ENCODE peak calls at places on chromosomes 16 and 17, in seven cellular contexts. One of them, this sample, is unnamed.

GRCh38 chr16:68644303-68644702 is 807 bp upstream of the CDH3 start:
- DNase-seq in IMR-90: no peak
- DNase-seq in lower leg skin: no peak
- DNase-seq in cardiac muscle cell: peak
- DNase-seq in astrocyte: no peak
- DNase-seq in ovary: peak
- DNase-seq in tibial artery: no peak
- DNase-seq in this sample: no peak

GRCh38 chr16:20853981-20854620 is 46.1 kb downstream of the DCUN1D3 start:
- DNase-seq in lower leg skin: no peak
- DNase-seq in tibial artery: no peak
- DNase-seq in cardiac muscle cell: no peak
- DNase-seq in ovary: no peak
- DNase-seq in astrocyte: no peak
- DNase-seq in IMR-90: no peak
- DNase-seq in this sample: no peak

GRCh38 chr17:1590031-1590746 is 27.6 kb upstream of the PITPNA start:
- DNase-seq in ovary: peak
- DNase-seq in tibial artery: peak
- DNase-seq in astrocyte: peak
- DNase-seq in cardiac muscle cell: peak
- DNase-seq in IMR-90: peak
- DNase-seq in lower leg skin: peak
- DNase-seq in this sample: no peak

GRCh38 chr16:67868290-67868689 is 4.6 kb upstream of the EDC4 start:
- DNase-seq in ovary: no peak
- DNase-seq in lower leg skin: no peak
- DNase-seq in IMR-90: no peak
- DNase-seq in cardiac muscle cell: no peak
- DNase-seq in astrocyte: no peak
- DNase-seq in tibial artery: no peak
- DNase-seq in this sample: no peak

GRCh38 chr17:67617304-67617899 is 100.3 kb upstream of the NOL11 start:
- DNase-seq in cardiac muscle cell: no peak
- DNase-seq in lower leg skin: no peak
- DNase-seq in astrocyte: no peak
- DNase-seq in ovary: no peak
- DNase-seq in tibial artery: no peak
- DNase-seq in IMR-90: no peak
- DNase-seq in this sample: no peak

GRCh38 chr17:49365667-49366066 is 3.6 kb upstream of the ZNF652 start:
- DNase-seq in astrocyte: no peak
- DNase-seq in lower leg skin: no peak
- DNase-seq in cardiac muscle cell: peak
- DNase-seq in ovary: no peak
- DNase-seq in IMR-90: no peak
- DNase-seq in tibial artery: no peak
- DNase-seq in this sample: no peak

GRCh38 chr16:1541293-1542165 is 8.1 kb downstream of the TMEM204 start:
- DNase-seq in ovary: no peak
- DNase-seq in lower leg skin: no peak
- DNase-seq in cardiac muscle cell: no peak
- DNase-seq in IMR-90: no peak
- DNase-seq in tibial artery: no peak
- DNase-seq in astrocyte: no peak
- DNase-seq in this sample: no peak

GRCh38 chr17:55171634-55172328 is 93.0 kb upstream of the HLF start:
- DNase-seq in ovary: no peak
- DNase-seq in tibial artery: no peak
- DNase-seq in cardiac muscle cell: no peak
- DNase-seq in IMR-90: no peak
- DNase-seq in astrocyte: no peak
- DNase-seq in lower leg skin: no peak
- DNase-seq in this sample: no peak

GRCh38 chr16:90031931-90032663 is 12.8 kb upstream of the DBNDD1 start:
- DNase-seq in ovary: no peak
- DNase-seq in IMR-90: peak
- DNase-seq in astrocyte: peak
- DNase-seq in tibial artery: no peak
- DNase-seq in cardiac muscle cell: no peak
- DNase-seq in lower leg skin: no peak
- DNase-seq in this sample: no peak

GRCh38 chr16:67936124-67936875 is at the start of gene PSMB10:
- DNase-seq in IMR-90: peak
- DNase-seq in lower leg skin: peak
- DNase-seq in tibial artery: peak
- DNase-seq in astrocyte: peak
- DNase-seq in ovary: peak
- DNase-seq in cardiac muscle cell: peak
- DNase-seq in this sample: no peak

GRCh38 chr17:62627904-62628603 is 584 bp downstream of the MRC2 start:
- DNase-seq in lower leg skin: no peak
- DNase-seq in astrocyte: peak
- DNase-seq in IMR-90: peak
- DNase-seq in tibial artery: peak
- DNase-seq in cardiac muscle cell: peak
- DNase-seq in ovary: peak
- DNase-seq in this sample: no peak

GRCh38 chr17:78346605-78347250 is 13.1 kb downstream of the SOCS3 start:
- DNase-seq in tibial artery: no peak
- DNase-seq in IMR-90: peak
- DNase-seq in ovary: no peak
- DNase-seq in cardiac muscle cell: no peak
- DNase-seq in astrocyte: no peak
- DNase-seq in lower leg skin: no peak
- DNase-seq in this sample: no peak

GRCh38 chr16:22326771-22327445 is 29.7 kb downstream of the POLR3E start:
- DNase-seq in ovary: no peak
- DNase-seq in astrocyte: no peak
- DNase-seq in tibial artery: no peak
- DNase-seq in lower leg skin: no peak
- DNase-seq in cardiac muscle cell: no peak
- DNase-seq in IMR-90: no peak
- DNase-seq in this sample: no peak

GRCh38 chr16:54657058-54657708 is 273.5 kb upstream of the IRX5 start:
- DNase-seq in tibial artery: peak
- DNase-seq in ovary: no peak
- DNase-seq in cardiac muscle cell: no peak
- DNase-seq in IMR-90: no peak
- DNase-seq in lower leg skin: peak
- DNase-seq in astrocyte: peak
- DNase-seq in this sample: no peak

GRCh38 chr17:29833801-29834200 is 96.2 kb downstream of the SSH2 start:
- DNase-seq in tibial artery: no peak
- DNase-seq in IMR-90: no peak
- DNase-seq in lower leg skin: no peak
- DNase-seq in cardiac muscle cell: no peak
- DNase-seq in ovary: no peak
- DNase-seq in astrocyte: no peak
- DNase-seq in this sample: no peak

GRCh38 chr17:33387406-33387805 is 94.3 kb upstream of the ASIC2 start:
- DNase-seq in astrocyte: no peak
- DNase-seq in lower leg skin: no peak
- DNase-seq in tibial artery: no peak
- DNase-seq in cardiac muscle cell: no peak
- DNase-seq in ovary: no peak
- DNase-seq in IMR-90: no peak
- DNase-seq in this sample: no peak

GRCh38 chr16:23837553-23838308 is 1.9 kb downstream of the PRKCB start:
- DNase-seq in ovary: no peak
- DNase-seq in astrocyte: no peak
- DNase-seq in cardiac muscle cell: no peak
- DNase-seq in IMR-90: no peak
- DNase-seq in tibial artery: no peak
- DNase-seq in lower leg skin: no peak
- DNase-seq in this sample: no peak
- H3K4me3 ChIP-seq in ovary: no peak
- H3K4me3 ChIP-seq in astrocyte: no peak
- H3K4me3 ChIP-seq in cardiac muscle cell: no peak
- H3K4me3 ChIP-seq in IMR-90: no peak
- H3K4me3 ChIP-seq in tibial artery: peak
- H3K4me3 ChIP-seq in lower leg skin: no peak
- H3K4me3 ChIP-seq in this sample: peak

GRCh38 chr16:85078176-85078700 is 34.0 kb downstream of the CIBAR2 start:
- DNase-seq in cardiac muscle cell: no peak
- DNase-seq in astrocyte: no peak
- DNase-seq in IMR-90: no peak
- DNase-seq in tibial artery: no peak
- DNase-seq in ovary: no peak
- DNase-seq in lower leg skin: no peak
- DNase-seq in this sample: no peak

GRCh38 chr16:85081765-85082164 is 30.5 kb downstream of the CIBAR2 start:
- DNase-seq in tibial artery: no peak
- DNase-seq in cardiac muscle cell: no peak
- DNase-seq in IMR-90: no peak
- DNase-seq in lower leg skin: no peak
- DNase-seq in astrocyte: no peak
- DNase-seq in ovary: no peak
- DNase-seq in this sample: no peak

GRCh38 chr16:85078952-85079351 is 33.3 kb downstream of the CIBAR2 start:
- DNase-seq in cardiac muscle cell: no peak
- DNase-seq in ovary: no peak
- DNase-seq in astrocyte: no peak
- DNase-seq in IMR-90: no peak
- DNase-seq in lower leg skin: no peak
- DNase-seq in tibial artery: no peak
- DNase-seq in this sample: no peak

GRCh38 chr16:85080923-85081498 is 31.3 kb downstream of the CIBAR2 start:
- DNase-seq in astrocyte: no peak
- DNase-seq in tibial artery: no peak
- DNase-seq in lower leg skin: no peak
- DNase-seq in IMR-90: no peak
- DNase-seq in cardiac muscle cell: no peak
- DNase-seq in ovary: no peak
- DNase-seq in this sample: no peak

GRCh38 chr16:85079785-85080602 is 32.3 kb downstream of the CIBAR2 start:
- DNase-seq in cardiac muscle cell: no peak
- DNase-seq in ovary: no peak
- DNase-seq in astrocyte: no peak
- DNase-seq in IMR-90: no peak
- DNase-seq in tibial artery: no peak
- DNase-seq in lower leg skin: no peak
- DNase-seq in this sample: no peak
- TF ChIP-seq CTCF in cardiac muscle cell: no peak
- TF ChIP-seq CTCF in ovary: no peak
- TF ChIP-seq CTCF in astrocyte: no peak
- TF ChIP-seq CTCF in IMR-90: no peak
- TF ChIP-seq CTCF in tibial artery: no peak
- TF ChIP-seq CTCF in lower leg skin: no peak
- TF ChIP-seq CTCF in this sample: no peak

DNA sequence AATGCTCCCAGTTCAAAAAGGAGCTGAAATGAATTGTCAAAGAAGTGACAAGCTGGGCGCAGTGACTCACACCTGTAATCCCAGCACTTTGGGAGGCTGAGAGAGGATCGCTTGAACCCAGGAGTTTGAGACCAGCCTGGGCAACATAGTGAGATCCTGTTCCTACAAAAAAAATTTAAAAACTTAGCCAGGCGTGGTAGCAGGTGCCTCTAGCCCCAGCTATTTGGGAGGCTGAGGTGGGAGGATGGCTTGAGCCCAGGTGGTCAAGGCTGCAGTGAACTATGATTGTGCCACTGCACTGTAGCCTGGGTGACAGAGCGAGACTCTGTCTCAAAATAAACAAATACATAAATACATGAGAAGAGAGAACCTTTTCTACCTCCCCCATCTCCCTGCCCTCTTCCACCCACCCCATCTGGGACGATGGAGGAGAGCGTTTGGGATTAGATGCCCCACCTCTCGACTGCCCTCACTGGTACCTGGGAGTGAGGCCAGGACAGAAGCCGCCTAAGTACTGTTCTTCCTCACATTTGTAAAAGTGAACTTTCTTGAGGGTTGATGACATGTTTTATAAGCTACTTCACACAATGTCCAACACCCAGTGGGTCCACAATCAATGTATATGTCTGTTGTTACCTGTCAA is 2.4 kb downstream of the IL4R start:
- DNase-seq in IMR-90: no peak
- DNase-seq in lower leg skin: no peak
- DNase-seq in astrocyte: no peak
- DNase-seq in cardiac muscle cell: no peak
- DNase-seq in tibial artery: no peak
- DNase-seq in ovary: no peak
- DNase-seq in this sample: no peak
- H3K4me3 ChIP-seq in IMR-90: peak
- H3K4me3 ChIP-seq in lower leg skin: no peak
- H3K4me3 ChIP-seq in astrocyte: peak
- H3K4me3 ChIP-seq in cardiac muscle cell: no peak
- H3K4me3 ChIP-seq in tibial artery: no peak
- H3K4me3 ChIP-seq in ovary: no peak
- H3K4me3 ChIP-seq in this sample: peak

GRCh38 chr17:38867179-38867994 is 2.5 kb upstream of the LASP1 start:
- DNase-seq in ovary: peak
- DNase-seq in IMR-90: peak
- DNase-seq in lower leg skin: peak
- DNase-seq in astrocyte: peak
- DNase-seq in tibial artery: peak
- DNase-seq in cardiac muscle cell: peak
- DNase-seq in this sample: no peak
- TF ChIP-seq CTCF in ovary: no peak
- TF ChIP-seq CTCF in IMR-90: peak
- TF ChIP-seq CTCF in lower leg skin: no peak
- TF ChIP-seq CTCF in astrocyte: no peak
- TF ChIP-seq CTCF in tibial artery: peak
- TF ChIP-seq CTCF in cardiac muscle cell: peak
- TF ChIP-seq CTCF in this sample: peak

GRCh38 chr16:2692948-2693651 is 10.8 kb downstream of the KCTD5 start:
- DNase-seq in cardiac muscle cell: no peak
- DNase-seq in ovary: peak
- DNase-seq in IMR-90: peak
- DNase-seq in tibial artery: no peak
- DNase-seq in astrocyte: peak
- DNase-seq in lower leg skin: no peak
- DNase-seq in this sample: no peak
- H3K4me3 ChIP-seq in cardiac muscle cell: no peak
- H3K4me3 ChIP-seq in ovary: no peak
- H3K4me3 ChIP-seq in IMR-90: no peak
- H3K4me3 ChIP-seq in tibial artery: no peak
- H3K4me3 ChIP-seq in astrocyte: no peak
- H3K4me3 ChIP-seq in lower leg skin: no peak
- H3K4me3 ChIP-seq in this sample: no peak